ENCODE peak calls at places on chromosomes 11 and 22, in ten cellular contexts. F is PC-9, Q is mucosa of descending colon, E is esophagus muscularis mucosa, C is psoas muscle, V is sigmoid colon, D is K562, X is Peyer's patch, O is esophagus squamous epithelium, B is tibial nerve. N is an unnamed sample.

GRCh38 chr11:27282141-27282590 is 80.8 kb downstream of the CCDC34 start:
- DNase-seq in F (no peak), Q (no peak), E (no peak), C (peak; percentile 30), V (no peak), D (no peak), X (no peak), O (no peak), B (peak; percentile 23), N (no peak)

GRCh38 chr22:39223091-39223710 is 21.6 kb downstream of the PDGFB start:
- DNase-seq in F (no peak), Q (no peak), E (no peak), C (no peak), V (no peak), D (no peak), X (no peak), O (no peak), B (no peak), N (peak; percentile 75)

GRCh38 chr11:109680127-109680526 is 258.1 kb downstream of the C11orf87 start:
- DNase-seq in F (peak; percentile 12), Q (no peak), E (no peak), C (no peak), V (no peak), D (no peak), X (no peak), O (no peak), B (no peak), N (no peak)

GRCh38 chr11:117663826-117664225 is 133.2 kb downstream of the DSCAML1 start:
- DNase-seq in F (no peak), Q (no peak), E (no peak), C (no peak), V (peak; percentile 67), D (no peak), X (no peak), O (no peak), B (no peak), N (peak; percentile 52)

GRCh38 chr22:38110863-38111852 is 674 bp upstream of the BAIAP2L2 start:
- DNase-seq in F (no peak), Q (peak; percentile 74), E (no peak), C (no peak), V (no peak), D (no peak), X (peak; percentile 82), O (no peak), B (no peak), N (no peak)

GRCh38 chr11:66328036-66328306 is 8.3 kb downstream of the RIN1 start:
- DNase-seq in F (no peak), Q (no peak), E (no peak), C (no peak), V (no peak), D (no peak), X (no peak), O (no peak), B (no peak), N (no peak)

GRCh38 chr11:41996558-41996957 is 537.1 kb upstream of the LRRC4C start:
- DNase-seq in F (no peak), Q (no peak), E (no peak), C (no peak), V (no peak), D (no peak), X (no peak), O (no peak), B (no peak), N (no peak)

GRCh38 chr22:49887716-49888115 is 30.5 kb downstream of the ALG12 start:
- DNase-seq in F (no peak), Q (no peak), E (no peak), C (no peak), V (no peak), D (no peak), X (no peak), O (no peak), B (no peak), N (peak; percentile 21)

GRCh38 chr11:30172872-30173271 is 57.9 kb upstream of the FSHB start:
- DNase-seq in F (no peak), Q (peak; percentile 3), E (no peak), C (no peak), V (no peak), D (no peak), X (no peak), O (no peak), B (no peak), N (no peak)

GRCh38 chr22:39179401-39179827 is 26.9 kb upstream of the CBX7 start:
- DNase-seq in F (no peak), Q (no peak), E (no peak), C (no peak), V (no peak), D (peak; percentile 30), X (no peak), O (no peak), B (no peak), N (peak; percentile 71)

GRCh38 chr22:39654527-39654926 is 84.0 kb downstream of the CACNA1I start:
- DNase-seq in F (no peak), Q (no peak), E (no peak), C (no peak), V (no peak), D (no peak), X (no peak), O (no peak), B (no peak), N (no peak)

GRCh38 chr11:119716475-119717057 is 12.4 kb downstream of the NECTIN1 start:
- DNase-seq in F (no peak), Q (no peak), E (no peak), C (no peak), V (no peak), D (no peak), X (no peak), O (no peak), B (no peak), N (no peak)
- H3K4me1 ChIP-seq in F (peaks cover 15% of the 10 kb centered on the region), Q (peaks cover 8% of the 10 kb centered on the region), E (no peaks in the 10 kb centered on the region), C (no peaks in the 10 kb centered on the region), V (no peaks in the 10 kb centered on the region), D (no peaks in the 10 kb centered on the region), X (no peaks in the 10 kb centered on the region), O (peaks cover 22% of the 10 kb centered on the region), B (peaks cover 18% of the 10 kb centered on the region), N (no peaks in the 10 kb centered on the region)

GRCh38 chr11:122711831-122712378 is 56.4 kb downstream of the UBASH3B start:
- DNase-seq in F (peak; percentile 72), Q (no peak), E (no peak), C (no peak), V (peak; percentile 46), D (no peak), X (peak; percentile 41), O (no peak), B (no peak), N (no peak)
- TF ChIP-seq CTCF in F (no peak), Q (no peak), E (no peak), C (no peak), V (no peak), D (no peak), X (no peak), O (no peak), B (no peak), N (no peak)

GRCh38 chr11:86804871-86805415 is 4.6 kb downstream of the PRSS23 start:
- DNase-seq in F (no peak), Q (no peak), E (no peak), C (no peak), V (no peak), D (no peak), X (no peak), O (no peak), B (no peak), N (no peak)

GRCh38 chr11:86809561-86809960 is 9.2 kb downstream of the PRSS23 start:
- DNase-seq in F (no peak), Q (no peak), E (no peak), C (no peak), V (no peak), D (no peak), X (no peak), O (no peak), B (no peak), N (no peak)

GRCh38 chr11:86807356-86807755 is 7.0 kb downstream of the PRSS23 start:
- DNase-seq in F (no peak), Q (no peak), E (no peak), C (no peak), V (no peak), D (no peak), X (no peak), O (no peak), B (no peak), N (no peak)

GRCh38 chr11:86805873-86806310 is 5.5 kb downstream of the PRSS23 start:
- DNase-seq in F (no peak), Q (no peak), E (no peak), C (no peak), V (no peak), D (no peak), X (no peak), O (no peak), B (no peak), N (no peak)

DNA sequence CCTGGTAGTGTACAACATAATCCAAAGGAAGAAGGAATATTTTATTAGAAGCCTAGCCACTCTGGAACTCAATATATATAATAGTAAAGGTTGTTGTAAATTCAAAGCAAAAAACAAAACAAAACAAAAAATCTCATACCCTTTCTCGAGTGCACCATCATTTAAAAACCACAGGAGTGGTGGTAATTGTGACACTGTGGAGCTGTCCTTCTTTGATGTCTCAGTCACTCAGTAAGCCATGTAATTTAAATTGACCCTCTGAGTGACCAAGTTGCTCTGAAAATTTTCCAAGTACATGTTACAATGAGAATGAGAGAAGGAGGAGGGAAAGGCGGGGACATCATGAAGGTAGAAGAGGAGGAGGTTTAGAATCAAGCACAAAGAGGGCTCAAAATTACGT is 6.6 kb downstream of the PRSS23 start:
- DNase-seq in F (no peak), Q (no peak), E (no peak), C (no peak), V (no peak), D (no peak), X (no peak), O (no peak), B (no peak), N (no peak)
- H3K4me1 ChIP-seq in F (peaks cover 39% of the 10 kb centered on the region), Q (no peaks in the 10 kb centered on the region), E (peaks cover 51% of the 10 kb centered on the region), C (peaks cover 7% of the 10 kb centered on the region), V (peaks cover 88% of the 10 kb centered on the region), D (no peaks in the 10 kb centered on the region), X (no peaks in the 10 kb centered on the region), O (peaks cover 4% of the 10 kb centered on the region), B (peaks cover 70% of the 10 kb centered on the region), N (peaks cover 38% of the 10 kb centered on the region)

GRCh38 chr11:2824851-2825250 is 60.7 kb downstream of the CDKN1C start:
- DNase-seq in F (no peak), Q (no peak), E (no peak), C (peak; percentile 64), V (peak; percentile 85), D (no peak), X (no peak), O (no peak), B (peak; percentile 21), N (no peak)

GRCh38 chr11:2825886-2826678 is 59.5 kb downstream of the CDKN1C start:
- DNase-seq in F (peak; percentile 84), Q (peak; percentile 37), E (peak; percentile 94), C (peak; percentile 76), V (peak; percentile 96), D (no peak), X (peak; percentile 71), O (no peak), B (peak; percentile 81), N (no peak)

GRCh38 chr11:2826679-2827056 is 58.9 kb downstream of the CDKN1C start:
- DNase-seq in F (no peak), Q (no peak), E (no peak), C (peak; percentile 19), V (no peak), D (no peak), X (no peak), O (no peak), B (no peak), N (no peak)

GRCh38 chr11:2827256-2827655 is 58.3 kb downstream of the CDKN1C start:
- DNase-seq in F (no peak), Q (no peak), E (no peak), C (peak; percentile 19), V (no peak), D (no peak), X (no peak), O (no peak), B (no peak), N (no peak)

GRCh38 chr11:2825261-2825885 is 60.2 kb downstream of the CDKN1C start:
- DNase-seq in F (peak; percentile 74), Q (peak; percentile 49), E (peak; percentile 95), C (peak; percentile 90), V (peak; percentile 97), D (no peak), X (peak; percentile 78), O (no peak), B (peak; percentile 75), N (no peak)
- TF ChIP-seq CTCF in F (no peak), Q (no peak), E (no peak), C (no peak), V (peak; percentile 24), D (no peak), X (no peak), O (no peak), B (peak; percentile 28), N (no peak)